ENCODE peak calls at places on chromosomes 5 and 9, in seven cellular contexts. I is stomach, C is spleen, O is GM12878, G is K562, F is sigmoid colon, Z is breast epithelium. M is an unnamed sample.

GRCh38 chr5:175466700-175467318 is 11.6 kb upstream of the SFXN1 start:
- DNase-seq in I (no peak), C (no peak), O (no peak), G (no peak), F (peak), Z (no peak), M (peak)

GRCh38 chr9:107929439-107929838 is 439.9 kb upstream of the KLF4 start:
- DNase-seq in I (peak), C (no peak), O (no peak), G (no peak), F (peak), Z (no peak), M (no peak)

GRCh38 chr9:30411571-30411970 is 1972.9 kb upstream of the ACO1 start:
- DNase-seq in I (no peak), C (peak), O (no peak), G (no peak), F (no peak), Z (no peak), M (no peak)

GRCh38 chr9:111527347-111527746 is 2.4 kb downstream of the ZNF483 start:
- DNase-seq in I (no peak), C (no peak), O (no peak), G (no peak), F (no peak), Z (no peak), M (no peak)

GRCh38 chr5:1783214-1783551 is 16.5 kb downstream of the MRPL36 start:
- DNase-seq in I (no peak), C (peak), O (peak), G (peak), F (peak), Z (peak), M (no peak)

GRCh38 chr5:14266686-14267085 is 123.5 kb downstream of the TRIO start:
- DNase-seq in I (no peak), C (no peak), O (no peak), G (peak), F (no peak), Z (no peak), M (no peak)

GRCh38 chr5:113232246-113232645 is 202.5 kb downstream of the TSSK1B start:
- DNase-seq in I (no peak), C (no peak), O (no peak), G (no peak), F (no peak), Z (no peak), M (no peak)

GRCh38 chr9:81097167-81097566 is 592.2 kb downstream of the TLE1 start:
- DNase-seq in I (no peak), C (no peak), O (no peak), G (no peak), F (no peak), Z (no peak), M (no peak)

GRCh38 chr5:79831381-79831780 is 141.7 kb downstream of the CMYA5 start:
- DNase-seq in I (no peak), C (no peak), O (no peak), G (no peak), F (no peak), Z (no peak), M (peak)

GRCh38 chr9:34992376-34992951 is 2.9 kb downstream of the DNAJB5 start:
- DNase-seq in I (no peak), C (peak), O (no peak), G (peak), F (peak), Z (no peak), M (peak)

GRCh38 chr9:135463140-135463539 is 16.4 kb upstream of the PPP1R26 start:
- DNase-seq in I (no peak), C (no peak), O (no peak), G (peak), F (no peak), Z (no peak), M (no peak)

GRCh38 chr5:113123563-113123962 is 147.0 kb downstream of the DCP2 start:
- DNase-seq in I (no peak), C (no peak), O (no peak), G (peak), F (no peak), Z (no peak), M (no peak)

GRCh38 chr9:137614631-137615386 is 4.0 kb upstream of the EHMT1 start:
- DNase-seq in I (peak), C (peak), O (no peak), G (no peak), F (no peak), Z (peak), M (no peak)

GRCh38 chr9:112558476-112558875 is 71.8 kb downstream of the KIAA1958 start:
- DNase-seq in I (no peak), C (no peak), O (no peak), G (no peak), F (no peak), Z (no peak), M (no peak)

GRCh38 chr9:137078701-137079400 is 1.5 kb downstream of the UAP1L1 start:
- DNase-seq in I (no peak), C (no peak), O (no peak), G (no peak), F (peak), Z (no peak), M (no peak)

GRCh38 chr5:135241536-135241935 is 157.5 kb downstream of the MACROH2A1 start:
- DNase-seq in I (no peak), C (no peak), O (no peak), G (no peak), F (no peak), Z (no peak), M (peak)

GRCh38 chr9:91176426-91176825 is 185.3 kb downstream of the AUH start:
- DNase-seq in I (peak), C (peak), O (no peak), G (no peak), F (no peak), Z (no peak), M (peak)

GRCh38 chr5:155250601-155251000 is 237.0 kb downstream of the KIF4B start:
- DNase-seq in I (no peak), C (no peak), O (no peak), G (no peak), F (no peak), Z (no peak), M (no peak)

GRCh38 chr5:1445313-1445894 is at the start of gene SLC6A3:
- DNase-seq in I (peak), C (no peak), O (no peak), G (peak), F (no peak), Z (no peak), M (no peak)

GRCh38 chr5:108588323-108588722 is 159.4 kb upstream of the FER start:
- DNase-seq in I (no peak), C (no peak), O (no peak), G (no peak), F (no peak), Z (no peak), M (no peak)

GRCh38 chr5:92687793-92688467 is 893.1 kb downstream of the NR2F1-AS1 start:
- DNase-seq in I (no peak), C (no peak), O (no peak), G (no peak), F (no peak), Z (no peak), M (no peak)

GRCh38 chr9:90142580-90142979 is 500.0 kb downstream of the DIRAS2 start:
- DNase-seq in I (peak), C (no peak), O (no peak), G (peak), F (no peak), Z (no peak), M (no peak)

GRCh38 chr9:15642369-15642962 is 89.6 kb downstream of the CCDC171 start:
- DNase-seq in I (no peak), C (no peak), O (no peak), G (peak), F (no peak), Z (no peak), M (no peak)

GRCh38 chr9:128254362-128254761 is 21.4 kb downstream of the GOLGA2 start:
- DNase-seq in I (no peak), C (no peak), O (no peak), G (peak), F (no peak), Z (no peak), M (no peak)

GRCh38 chr5:55597014-55597981 is 62.5 kb upstream of the PLPP1 start:
- DNase-seq in I (no peak), C (no peak), O (no peak), G (no peak), F (peak), Z (no peak), M (no peak)

GRCh38 chr9:12882430-12882829 is 107.6 kb downstream of the LURAP1L start:
- DNase-seq in I (no peak), C (no peak), O (no peak), G (no peak), F (no peak), Z (no peak), M (no peak)
- H3K27ac ChIP-seq in I (no peak), C (no peak), O (no peak), G (no peak), F (peak), Z (peak), M (peak)

GRCh38 chr9:87249029-87249428 is 248.6 kb upstream of the DAPK1 start:
- DNase-seq in I (no peak), C (no peak), O (no peak), G (no peak), F (no peak), Z (no peak), M (no peak)
- TF ChIP-seq POLR2AphosphoS5 in I (no peak), C (no peak), O (no peak), G (no peak), F (no peak), Z (no peak), M (no peak)

DNA sequence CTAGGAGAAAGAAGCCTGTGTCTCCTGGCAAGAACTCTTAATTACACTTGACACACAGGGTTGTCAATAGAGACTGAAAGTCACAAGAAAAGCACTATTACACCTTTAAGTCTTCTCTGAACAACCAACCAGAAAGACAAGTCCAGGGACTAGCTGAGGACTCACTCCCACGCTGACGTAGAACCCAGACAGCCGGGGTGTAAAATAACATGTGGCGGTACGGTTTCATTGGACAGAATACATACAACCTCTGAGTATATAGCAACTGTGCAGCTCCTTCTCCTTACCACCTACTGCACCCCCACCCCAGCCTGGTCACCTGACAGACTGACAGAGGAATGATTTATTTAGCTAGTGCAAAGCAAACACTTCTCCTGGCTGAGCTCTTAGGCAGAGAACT is 103.4 kb upstream of the RASEF start:
- DNase-seq in I (peak), C (no peak), O (no peak), G (no peak), F (no peak), Z (peak), M (no peak)
- H3K27ac ChIP-seq in I (peak), C (no peak), O (no peak), G (no peak), F (no peak), Z (peak), M (no peak)

GRCh38 chr9:127089639-127090081 is 32.8 kb downstream of the ANGPTL2 start:
- DNase-seq in I (no peak), C (no peak), O (no peak), G (no peak), F (peak), Z (no peak), M (no peak)
- TF ChIP-seq POLR2AphosphoS5 in I (no peak), C (no peak), O (no peak), G (no peak), F (peak), Z (no peak), M (peak)

GRCh38 chr5:170597876-170598275 is 94.1 kb downstream of the KCNIP1 start:
- DNase-seq in I (no peak), C (no peak), O (no peak), G (no peak), F (peak), Z (no peak), M (no peak)
- H3K27ac ChIP-seq in I (no peak), C (no peak), O (no peak), G (no peak), F (no peak), Z (no peak), M (no peak)

GRCh38 chr9:122261469-122261881 is 3.2 kb downstream of the RBM18 start:
- DNase-seq in I (peak), C (no peak), O (no peak), G (peak), F (peak), Z (peak), M (no peak)
- TF ChIP-seq POLR2AphosphoS5 in I (peak), C (no peak), O (no peak), G (no peak), F (no peak), Z (no peak), M (no peak)

GRCh38 chr5:151015974-151016587 is 4.3 kb upstream of the GPX3 start:
- DNase-seq in I (no peak), C (no peak), O (no peak), G (peak), F (no peak), Z (no peak), M (no peak)
- H3K27ac ChIP-seq in I (no peak), C (peak), O (no peak), G (peak), F (peak), Z (peak), M (no peak)